ENCODE peak calls at places on chromosome 6, in nine cellular contexts. M is bronchial epithelial cell; K is RWPE1; V is body of pancreas; X is NCI-H1105; W is HAP-1; C is stimulated activated CD4-positive, alpha-beta T cell treated with anti-CD3 and anti-CD28 coated beads, TNF-alpha, amount 100 ng/mL, for 24 hours; P is GF-D8; G is cardiac muscle cell. I is an unnamed sample.

GRCh38 chr6:122654016-122654415 is 43.8 kb downstream of the PKIB start:
- DNase-seq in K (no peak), P (no peak), W (no peak), C (no peak), G (peak), M (no peak), X (no peak), V (no peak), I (no peak)

GRCh38 chr6:106973018-106973840 is 1.3 kb downstream of the CD24 start:
- DNase-seq in P (no peak), V (peak), G (no peak), K (peak), W (peak), M (no peak), X (peak), C (no peak), I (no peak)

GRCh38 chr6:1378224-1379025 is 11.0 kb upstream of the FOXF2 start:
- DNase-seq in G (no peak), C (no peak), W (no peak), K (no peak), M (no peak), P (no peak), V (no peak), X (no peak), I (no peak)

GRCh38 chr6:27752038-27752885 is 159.9 kb downstream of the OR2B2 start:
- DNase-seq in C (no peak), X (peak), M (peak), W (peak), K (peak), V (peak), G (peak), P (peak), I (peak)

GRCh38 chr6:90233994-90234393 is 62.6 kb downstream of the BACH2 start:
- DNase-seq in G (no peak), V (no peak), K (no peak), X (no peak), C (peak), W (no peak), M (no peak), P (no peak), I (no peak)

GRCh38 chr6:18465410-18466154 is 78.4 kb downstream of the RNF144B start:
- DNase-seq in P (no peak), K (no peak), V (peak), C (no peak), G (no peak), W (no peak), X (no peak), M (no peak), I (no peak)

GRCh38 chr6:136529655-136530054 is 20.6 kb downstream of the MAP7 start:
- DNase-seq in W (no peak), M (peak), P (no peak), K (no peak), V (no peak), X (no peak), C (no peak), G (no peak), I (no peak)

GRCh38 chr6:41077536-41077935 is 4.8 kb downstream of the NFYA start:
- DNase-seq in V (no peak), P (no peak), K (no peak), X (no peak), M (peak), C (no peak), W (no peak), G (no peak), I (no peak)

GRCh38 chr6:83853968-83854501 is 875 bp downstream of the RIPPLY2 start:
- DNase-seq in V (no peak), M (no peak), W (no peak), P (no peak), K (no peak), C (no peak), G (no peak), X (peak), I (no peak)

GRCh38 chr6:98824163-98824906 is 10.0 kb upstream of the POU3F2 start:
- DNase-seq in X (no peak), W (peak), K (no peak), V (no peak), G (no peak), P (no peak), C (no peak), M (no peak), I (no peak)

GRCh38 chr6:6176132-6176531 is 144.3 kb downstream of the F13A1 start:
- DNase-seq in X (no peak), W (no peak), C (no peak), G (no peak), M (peak), V (no peak), K (no peak), P (no peak), I (no peak)

GRCh38 chr6:18395177-18395850 is 8.2 kb downstream of the RNF144B start:
- DNase-seq in K (no peak), M (no peak), G (no peak), X (no peak), P (no peak), W (no peak), C (no peak), V (no peak), I (no peak)

GRCh38 chr6:49087372-49087771 is 375.7 kb downstream of the MMUT start:
- DNase-seq in K (no peak), V (no peak), C (no peak), X (no peak), M (no peak), P (no peak), G (peak), W (no peak), I (no peak)

GRCh38 chr6:33249732-33250625 is 21.7 kb downstream of the VPS52 start:
- DNase-seq in C (no peak), V (peak), X (no peak), W (peak), M (peak), P (no peak), K (peak), G (peak), I (no peak)

GRCh38 chr6:114580882-114581281 is 238.1 kb upstream of the HS3ST5 start:
- DNase-seq in C (no peak), X (no peak), P (no peak), M (no peak), V (no peak), K (no peak), W (no peak), G (no peak), I (no peak)

GRCh38 chr6:10518461-10519216 is 2.5 kb upstream of the GCNT2 start:
- DNase-seq in M (peak), V (peak), P (peak), G (peak), K (no peak), X (no peak), C (no peak), W (no peak), I (peak)

GRCh38 chr6:47419621-47420020 is 58.0 kb upstream of the CD2AP start:
- DNase-seq in M (peak), X (no peak), K (no peak), V (peak), W (no peak), P (no peak), C (no peak), G (no peak), I (no peak)

GRCh38 chr6:153698001-153698400 is 341.0 kb upstream of the OPRM1 start:
- DNase-seq in C (no peak), M (no peak), W (no peak), K (no peak), P (no peak), V (no peak), X (no peak), G (no peak), I (no peak)

GRCh38 chr6:131643262-131643631 is 6.1 kb downstream of the ENPP3 start:
- DNase-seq in K (no peak), M (no peak), C (no peak), X (peak), P (no peak), G (no peak), V (peak), W (peak), I (no peak)

GRCh38 chr6:1796706-1797529 is 187.2 kb downstream of the FOXC1 start:
- DNase-seq in M (no peak), X (no peak), C (no peak), K (no peak), P (no peak), G (no peak), V (no peak), W (no peak), I (no peak)

GRCh38 chr6:40439401-40439800 is 147.8 kb downstream of the LRFN2 start:
- DNase-seq in P (no peak), M (no peak), K (no peak), X (no peak), C (no peak), W (no peak), V (no peak), G (no peak), I (no peak)

GRCh38 chr6:116087437-116088027 is 13.1 kb upstream of the NT5DC1 start:
- DNase-seq in V (no peak), K (peak), P (no peak), M (peak), W (no peak), X (no peak), C (no peak), G (no peak), I (no peak)

GRCh38 chr6:16434885-16435284 is 196.5 kb downstream of the GMPR start:
- DNase-seq in G (no peak), K (no peak), P (no peak), X (no peak), W (no peak), C (no peak), M (no peak), V (no peak), I (no peak)

GRCh38 chr6:89563866-89564265 is 74.7 kb downstream of the LYRM2 start:
- DNase-seq in W (no peak), V (no peak), M (no peak), G (no peak), P (no peak), K (no peak), C (no peak), X (no peak), I (no peak)

GRCh38 chr6:69489970-69490369 is 306.8 kb downstream of the LMBRD1 start:
- DNase-seq in X (no peak), P (no peak), M (no peak), K (no peak), V (no peak), G (no peak), C (no peak), W (no peak), I (no peak)

GRCh38 chr6:152922706-152923105 is 60.1 kb downstream of the FBXO5 start:
- DNase-seq in K (no peak), V (no peak), G (no peak), C (no peak), P (no peak), W (no peak), X (no peak), M (no peak), I (no peak)

GRCh38 chr6:42453649-42454427 is 2.1 kb upstream of the TRERF1 start:
- DNase-seq in C (no peak), K (peak), M (peak), P (no peak), W (peak), G (peak), V (peak), X (peak), I (no peak)

GRCh38 chr6:145310116-145310515 is 425.2 kb downstream of the EPM2A start:
- DNase-seq in V (no peak), P (no peak), W (no peak), G (peak), X (peak), C (no peak), K (no peak), M (peak), I (no peak)

GRCh38 chr6:158654960-158655485 is 5.2 kb downstream of the SYTL3 start:
- DNase-seq in X (peak), K (no peak), P (peak), G (peak), V (peak), W (no peak), C (no peak), M (no peak), I (peak)

GRCh38 chr6:9131616-9132015 is 696.3 kb upstream of the SLC35B3 start:
- DNase-seq in X (no peak), C (no peak), M (peak), P (no peak), V (peak), W (no peak), K (no peak), G (no peak), I (no peak)

GRCh38 chr6:85015396-85015990 is 251.1 kb upstream of the TBX18 start:
- DNase-seq in M (peak), X (peak), V (peak), C (no peak), W (peak), P (no peak), K (peak), G (peak), I (peak)

I was measured in HL-60.